ENCODE peak calls at places on chromosomes 6 and 20, in five cellular contexts. B is sigmoid colon, O is esophagus squamous epithelium, M is HCT116, A is ovary. U is an unnamed sample.

GRCh38 chr6:4585682-4586468 is 190.3 kb upstream of the CDYL start:
- DNase-seq in B (no peak), O (no peak), M (no peak), A (no peak), U (no peak)

GRCh38 chr6:78867370-78868040 is at the start of gene IRAK1BP1:
- DNase-seq in B (peak), O (peak), M (peak), A (peak), U (peak)

GRCh38 chr6:24925661-24926060 is 10.1 kb downstream of the RIPOR2 start:
- DNase-seq in B (no peak), O (no peak), M (no peak), A (no peak), U (no peak)

GRCh38 chr6:144405173-144405572 is 120.0 kb downstream of the UTRN start:
- DNase-seq in B (no peak), O (no peak), M (no peak), A (no peak), U (no peak)

GRCh38 chr20:11553603-11554002 is 364.1 kb upstream of the BTBD3 start:
- DNase-seq in B (no peak), O (no peak), M (no peak), A (no peak), U (no peak)

GRCh38 chr20:48380661-48381060 is 447.1 kb downstream of the PREX1 start:
- DNase-seq in B (no peak), O (no peak), M (no peak), A (no peak), U (no peak)

GRCh38 chr20:64136004-64136710 is 28.1 kb upstream of the MYT1 start:
- DNase-seq in B (peak), O (no peak), M (no peak), A (no peak), U (no peak)

GRCh38 chr6:4790158-4790899 is 14.1 kb downstream of the CDYL start:
- DNase-seq in B (no peak), O (no peak), M (no peak), A (no peak), U (no peak)

GRCh38 chr6:163780993-163781392 is 366.5 kb downstream of the QKI start:
- DNase-seq in B (peak), O (no peak), M (no peak), A (no peak), U (no peak)

GRCh38 chr20:52746190-52746589 is 226.0 kb upstream of the TSHZ2 start:
- DNase-seq in B (no peak), O (no peak), M (no peak), A (no peak), U (no peak)

GRCh38 chr6:39908838-39909583 is 25.3 kb downstream of the MOCS1 start:
- DNase-seq in B (peak), O (no peak), M (no peak), A (no peak), U (no peak)
- TF ChIP-seq POLR2A in B (no peak), O (no peak), M (no peak), A (no peak), U (no peak)

DNA sequence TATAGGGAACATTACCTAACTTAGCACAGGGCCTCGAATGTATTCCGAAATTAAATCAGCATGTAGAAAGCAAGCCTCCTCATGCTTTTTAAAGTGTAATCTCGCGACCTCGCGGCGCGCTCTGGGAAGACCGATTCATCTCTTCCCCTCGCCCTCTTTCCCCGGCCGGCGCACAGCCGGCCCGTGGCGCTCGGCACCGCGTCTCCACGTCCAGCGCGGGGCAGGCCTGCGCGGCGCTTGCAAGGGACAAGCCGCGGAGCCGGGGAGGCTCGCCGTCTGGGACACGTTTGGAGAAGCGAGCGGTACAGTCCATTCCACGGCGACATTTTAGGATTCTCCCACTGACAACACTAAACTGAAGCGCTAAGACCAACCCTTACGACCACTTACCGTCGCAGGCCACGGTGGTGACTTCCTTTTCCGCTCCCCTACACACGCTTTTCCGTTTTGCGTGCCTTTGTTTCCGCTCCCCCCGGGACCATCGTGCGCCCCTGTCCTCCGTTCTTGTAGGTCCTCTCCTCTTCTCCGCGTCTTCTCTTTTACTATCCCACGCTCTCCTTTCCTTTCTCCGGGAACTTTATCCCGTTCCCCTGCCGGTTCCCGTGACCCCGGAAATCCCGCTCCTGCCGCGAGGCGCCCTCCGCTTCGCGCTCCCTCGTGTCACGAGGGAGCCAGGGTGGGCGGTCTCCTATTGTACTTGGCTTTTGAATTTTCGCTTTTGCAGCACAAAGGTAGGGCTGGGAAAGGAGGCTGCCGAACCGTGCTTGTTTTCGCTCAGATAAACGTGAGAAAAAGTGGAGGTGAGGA is at the start of gene ECHDC1:
- DNase-seq in B (peak), O (no peak), M (peak), A (peak), U (peak)
- TF ChIP-seq POLR2A in B (no peak), O (no peak), M (peak), A (no peak), U (peak)

DNA sequence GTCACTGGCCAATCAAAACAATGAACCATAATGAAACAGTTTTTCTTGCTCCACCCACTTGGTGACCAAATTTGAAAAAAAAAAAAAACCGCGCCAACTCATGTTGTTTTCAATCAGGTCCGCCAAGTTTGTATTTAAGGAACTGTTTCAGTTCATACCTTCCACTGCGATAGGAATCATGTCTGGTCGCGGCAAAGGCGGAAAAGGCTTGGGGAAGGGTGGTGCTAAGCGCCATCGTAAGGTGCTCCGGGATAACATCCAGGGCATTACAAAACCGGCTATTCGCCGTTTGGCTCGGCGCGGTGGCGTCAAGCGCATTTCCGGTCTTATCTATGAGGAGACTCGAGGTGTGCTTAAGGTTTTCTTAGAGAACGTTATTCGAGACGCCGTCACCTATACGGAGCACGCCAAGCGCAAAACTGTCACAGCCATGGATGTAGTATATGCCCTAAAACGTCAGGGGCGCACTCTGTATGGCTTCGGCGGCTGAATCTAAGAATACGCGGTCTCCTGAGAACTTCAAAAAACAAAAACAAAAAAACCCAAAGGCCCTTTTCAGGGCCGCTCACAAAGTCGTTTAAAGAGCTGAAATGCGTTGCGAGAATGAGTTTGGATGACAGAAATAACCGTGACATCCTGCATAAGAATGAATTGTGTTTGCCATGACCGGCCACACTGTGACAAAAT is 16.7 kb downstream of the HFE start:
- DNase-seq in B (peak), O (no peak), M (peak), A (peak), U (peak)
- TF ChIP-seq POLR2A in B (peak), O (peak), M (peak), A (peak), U (peak)

DNA sequence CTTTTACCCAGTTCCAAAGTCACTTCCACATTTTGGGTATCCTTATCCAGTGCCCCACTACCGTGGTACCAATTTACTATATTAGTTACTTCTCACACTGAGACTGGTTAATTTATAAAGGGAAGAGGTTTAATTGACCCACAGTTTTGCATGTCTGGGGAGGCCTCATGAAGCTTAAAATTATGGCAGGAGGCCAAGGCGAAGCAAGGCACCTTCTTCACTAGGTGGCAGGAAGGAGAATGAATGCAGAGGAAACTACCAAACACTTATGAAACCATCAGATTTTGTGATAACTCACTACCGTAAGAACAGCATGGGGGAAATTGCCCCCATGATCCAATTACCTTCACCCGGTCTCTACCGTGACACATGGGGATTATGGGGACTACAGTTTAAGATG is 106.7 kb upstream of the SAMD5 start:
- DNase-seq in B (no peak), O (no peak), M (no peak), A (no peak), U (no peak)
- TF ChIP-seq POLR2A in B (no peak), O (no peak), M (no peak), A (no peak), U (no peak)

GRCh38 chr6:32088487-32089049 is 20.6 kb downstream of the TNXB start:
- DNase-seq in B (no peak), O (no peak), M (no peak), A (no peak), U (no peak)

GRCh38 chr6:32087574-32088486 is 21.3 kb downstream of the TNXB start:
- DNase-seq in B (peak), O (no peak), M (peak), A (peak), U (peak)

GRCh38 chr6:32085759-32086458 is 23.2 kb downstream of the TNXB start:
- DNase-seq in B (no peak), O (no peak), M (no peak), A (no peak), U (no peak)

GRCh38 chr6:32084780-32085179 is 24.4 kb downstream of the TNXB start:
- DNase-seq in B (no peak), O (no peak), M (no peak), A (no peak), U (no peak)

DNA sequence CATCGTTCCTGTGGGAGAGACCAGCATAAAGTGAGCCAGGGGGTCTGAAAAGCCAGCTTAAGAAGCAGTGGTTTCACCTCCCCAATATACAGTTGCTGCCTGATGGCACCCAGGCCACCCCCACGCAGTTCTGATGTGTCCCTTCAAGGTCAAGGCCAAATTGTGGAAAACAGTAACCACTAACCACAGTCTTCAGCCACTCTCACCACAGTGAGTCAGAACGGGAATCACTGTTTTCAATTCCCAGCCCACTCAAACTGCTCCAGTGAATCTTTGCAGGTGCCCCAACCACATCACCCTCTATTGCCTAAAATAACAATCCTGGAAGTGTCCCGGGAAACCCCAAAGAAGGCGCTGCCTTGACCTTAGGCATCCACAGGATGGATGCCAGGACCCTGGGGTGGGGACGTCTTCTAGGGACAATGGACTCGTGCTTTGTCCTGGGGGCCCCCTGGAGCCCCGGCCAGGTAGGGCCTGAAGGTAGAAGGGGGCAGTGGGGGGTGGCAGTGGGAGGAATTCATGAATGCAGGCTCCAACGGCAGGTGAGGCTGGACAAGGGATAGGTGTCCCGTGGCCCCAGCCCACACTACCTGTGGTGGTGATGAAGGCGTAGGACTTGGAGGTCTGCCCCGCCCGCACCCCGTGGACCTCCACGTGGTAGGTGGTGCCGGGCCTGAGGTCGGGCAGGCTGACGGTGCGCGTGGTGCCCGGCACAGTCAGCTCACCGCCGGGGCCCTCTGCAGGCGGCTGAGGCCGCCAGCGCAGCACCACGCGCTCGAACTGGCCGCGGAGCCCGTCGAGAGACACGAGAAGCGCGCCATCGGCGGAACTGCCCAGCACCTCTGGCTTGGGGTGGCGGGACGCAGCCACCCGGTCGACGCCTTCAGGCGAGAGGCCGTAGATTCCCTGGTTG is 22.2 kb downstream of the TNXB start:
- DNase-seq in B (no peak), O (no peak), M (no peak), A (peak), U (peak)
- TF ChIP-seq POLR2A in B (no peak), O (no peak), M (no peak), A (no peak), U (no peak)

GRCh38 chr6:10418862-10419748 is 4.2 kb upstream of the TFAP2A start:
- DNase-seq in B (no peak), O (no peak), M (no peak), A (no peak), U (no peak)
- TF ChIP-seq POLR2A in B (no peak), O (no peak), M (no peak), A (no peak), U (no peak)

GRCh38 chr6:42745638-42746451 is at the start of gene TBCC:
- DNase-seq in B (peak), O (peak), M (peak), A (peak), U (peak)
- TF ChIP-seq POLR2A in B (peak), O (no peak), M (peak), A (peak), U (peak)

GRCh38 chr6:35468980-35469710 is 944 bp downstream of the RPL10A start:
- DNase-seq in B (no peak), O (no peak), M (no peak), A (no peak), U (peak)

GRCh38 chr6:35470663-35471120 is 2.5 kb downstream of the RPL10A start:
- DNase-seq in B (no peak), O (no peak), M (no peak), A (no peak), U (no peak)

GRCh38 chr6:35471836-35472345 is 3.7 kb downstream of the RPL10A start:
- DNase-seq in B (no peak), O (no peak), M (no peak), A (no peak), U (no peak)

GRCh38 chr6:35468181-35468979 is at the start of gene RPL10A:
- DNase-seq in B (peak), O (peak), M (peak), A (peak), U (peak)

DNA sequence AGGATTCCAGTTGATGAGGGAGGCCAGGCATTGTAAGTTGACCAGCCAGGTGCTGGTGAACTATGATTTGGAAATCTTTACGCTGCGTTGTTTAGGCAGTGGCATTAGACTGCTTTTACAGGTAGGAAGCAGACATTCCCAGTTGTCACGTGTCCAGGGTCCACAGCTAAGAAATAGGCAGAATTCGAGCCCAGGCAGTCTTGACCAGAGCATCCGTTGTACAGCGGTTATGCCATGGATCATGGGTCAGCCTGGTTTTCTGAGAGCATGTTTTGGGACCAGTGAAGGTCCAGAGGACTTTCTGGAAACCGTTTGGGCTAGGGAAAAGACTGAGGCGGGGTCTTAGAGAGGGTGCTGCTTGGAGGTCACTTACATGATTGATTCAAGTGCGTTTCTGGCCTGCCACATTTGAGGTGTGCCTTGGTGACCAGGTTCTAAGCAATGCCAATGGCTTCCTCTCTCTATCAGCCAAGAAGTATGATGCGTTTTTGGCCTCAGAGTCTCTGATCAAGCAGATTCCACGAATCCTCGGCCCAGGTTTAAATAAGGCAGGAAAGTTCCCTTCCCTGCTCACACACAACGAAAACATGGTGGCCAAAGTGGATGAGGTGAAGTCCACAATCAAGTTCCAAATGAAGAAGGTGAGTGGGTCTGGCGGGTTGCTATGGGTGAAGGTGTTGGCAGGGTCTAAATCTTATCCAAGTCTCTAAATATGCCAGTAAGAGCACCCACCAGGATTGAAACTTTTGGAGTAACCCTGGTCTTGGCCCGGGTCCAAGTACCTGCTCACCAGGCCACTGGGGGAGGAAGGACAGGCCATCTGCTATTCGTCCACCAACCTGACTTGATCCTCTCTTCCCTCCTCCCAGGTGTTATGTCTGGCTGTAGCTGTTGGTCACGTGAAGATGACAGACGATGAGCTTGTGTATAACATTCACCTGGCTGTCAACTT is 1.8 kb downstream of the RPL10A start:
- DNase-seq in B (no peak), O (no peak), M (no peak), A (no peak), U (peak)
- TF ChIP-seq POLR2A in B (no peak), O (no peak), M (no peak), A (no peak), U (no peak)

GRCh38 chr6:110897433-110897832 is 22.8 kb downstream of the AMD1 start:
- DNase-seq in B (no peak), O (no peak), M (no peak), A (no peak), U (no peak)

GRCh38 chr6:110898111-110898510 is 23.5 kb downstream of the AMD1 start:
- DNase-seq in B (no peak), O (no peak), M (no peak), A (no peak), U (no peak)

GRCh38 chr6:110900028-110900598 is 25.5 kb downstream of the AMD1 start:
- DNase-seq in B (no peak), O (no peak), M (no peak), A (no peak), U (no peak)

DNA sequence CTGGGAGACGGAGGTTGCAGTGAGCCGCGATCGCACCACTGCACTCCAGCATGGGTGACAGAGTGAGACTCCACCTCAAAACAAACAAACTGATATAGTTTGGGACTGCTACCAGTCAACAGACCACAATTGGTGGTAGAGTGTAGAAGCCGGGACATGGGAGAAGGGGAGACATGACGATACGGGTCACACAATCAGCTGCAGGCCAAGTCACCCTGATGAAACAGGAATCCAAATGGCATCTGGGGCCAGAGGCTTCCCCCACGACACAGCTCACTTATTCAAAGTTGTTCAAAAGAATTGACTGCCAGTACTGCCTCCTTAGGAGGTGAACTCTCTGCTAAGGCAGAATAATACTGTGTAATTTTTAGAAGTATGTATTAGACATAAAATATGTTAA is 27.5 kb downstream of the AMD1 start:
- DNase-seq in B (no peak), O (no peak), M (no peak), A (no peak), U (no peak)
- TF ChIP-seq POLR2A in B (no peak), O (no peak), M (no peak), A (no peak), U (no peak)

GRCh38 chr6:116100419-116101297 is at the start of gene NT5DC1:
- DNase-seq in B (peak), O (peak), M (peak), A (peak), U (peak)
- TF ChIP-seq POLR2A in B (no peak), O (no peak), M (peak), A (peak), U (peak)